ENCODE peak calls at places on chromosomes 2 and 18, in six cellular contexts. Q, R, T, A, X and V are unnamed samples.

GRCh38 chr2:166792808-166793207 is 95.5 kb upstream of the XIRP2 start:
- DNase-seq in Q (no peak), R (no peak), T (no peak), A (no peak), X (no peak), V (no peak)

GRCh38 chr2:16745466-16745865 is 79.8 kb upstream of the CYRIA start:
- DNase-seq in Q (no peak), R (no peak), T (no peak), A (peak), X (no peak), V (no peak)

GRCh38 chr2:20439193-20439475 is 7.7 kb upstream of the RHOB start:
- DNase-seq in Q (no peak), R (no peak), T (no peak), A (peak), X (no peak), V (peak)

GRCh38 chr2:219727771-219728429 is 100.5 kb downstream of the SLC4A3 start:
- DNase-seq in Q (no peak), R (peak), T (no peak), A (peak), X (no peak), V (no peak)

GRCh38 chr2:219176818-219177593 is at the start of gene CNPPD1:
- DNase-seq in Q (peak), R (peak), T (peak), A (peak), X (peak), V (peak)

GRCh38 chr2:61910603-61911002 is 5.1 kb downstream of the COMMD1 start:
- DNase-seq in Q (no peak), R (no peak), T (no peak), A (peak), X (no peak), V (no peak)

GRCh38 chr2:150919899-150920298 is 341.8 kb downstream of the RBM43 start:
- DNase-seq in Q (no peak), R (no peak), T (no peak), A (peak), X (no peak), V (peak)

GRCh38 chr2:102585704-102586404 is 33.5 kb upstream of the SLC9A2 start:
- DNase-seq in Q (no peak), R (no peak), T (no peak), A (no peak), X (no peak), V (no peak)

GRCh38 chr2:72961036-72961720 is 43.9 kb downstream of the EMX1 start:
- DNase-seq in Q (no peak), R (no peak), T (peak), A (no peak), X (no peak), V (no peak)

GRCh38 chr2:9800975-9801723 is 42.1 kb upstream of the TAF1B start:
- DNase-seq in Q (peak), R (peak), T (peak), A (peak), X (no peak), V (peak)

GRCh38 chr18:75801178-75801577 is 373.7 kb upstream of the SMIM21 start:
- DNase-seq in Q (no peak), R (no peak), T (no peak), A (no peak), X (no peak), V (no peak)

GRCh38 chr2:72981516-72981915 is 64.2 kb downstream of the EMX1 start:
- DNase-seq in Q (no peak), R (no peak), T (no peak), A (no peak), X (no peak), V (no peak)

GRCh38 chr2:208556954-208557601 is 150.5 kb downstream of the PTH2R start:
- DNase-seq in Q (peak), R (no peak), T (no peak), A (no peak), X (no peak), V (no peak)

GRCh38 chr2:105824446-105824845 is 79.7 kb downstream of the NCK2 start:
- DNase-seq in Q (no peak), R (no peak), T (no peak), A (no peak), X (no peak), V (no peak)

GRCh38 chr2:119156105-119156890 is 2.3 kb downstream of the C1QL2 start:
- DNase-seq in Q (no peak), R (no peak), T (no peak), A (peak), X (no peak), V (no peak)

GRCh38 chr18:75845413-75845812 is 417.9 kb upstream of the SMIM21 start:
- DNase-seq in Q (no peak), R (no peak), T (no peak), A (no peak), X (no peak), V (no peak)

GRCh38 chr18:4734903-4735302 is 279.8 kb upstream of the DLGAP1 start:
- DNase-seq in Q (no peak), R (no peak), T (no peak), A (no peak), X (no peak), V (no peak)

GRCh38 chr2:53819627-53820026 is 32.8 kb downstream of the ERLEC1 start:
- DNase-seq in Q (no peak), R (no peak), T (no peak), A (no peak), X (no peak), V (no peak)

GRCh38 chr2:234249873-234250272 is 199.4 kb downstream of the SPP2 start:
- DNase-seq in Q (no peak), R (no peak), T (no peak), A (peak), X (no peak), V (peak)

DNA sequence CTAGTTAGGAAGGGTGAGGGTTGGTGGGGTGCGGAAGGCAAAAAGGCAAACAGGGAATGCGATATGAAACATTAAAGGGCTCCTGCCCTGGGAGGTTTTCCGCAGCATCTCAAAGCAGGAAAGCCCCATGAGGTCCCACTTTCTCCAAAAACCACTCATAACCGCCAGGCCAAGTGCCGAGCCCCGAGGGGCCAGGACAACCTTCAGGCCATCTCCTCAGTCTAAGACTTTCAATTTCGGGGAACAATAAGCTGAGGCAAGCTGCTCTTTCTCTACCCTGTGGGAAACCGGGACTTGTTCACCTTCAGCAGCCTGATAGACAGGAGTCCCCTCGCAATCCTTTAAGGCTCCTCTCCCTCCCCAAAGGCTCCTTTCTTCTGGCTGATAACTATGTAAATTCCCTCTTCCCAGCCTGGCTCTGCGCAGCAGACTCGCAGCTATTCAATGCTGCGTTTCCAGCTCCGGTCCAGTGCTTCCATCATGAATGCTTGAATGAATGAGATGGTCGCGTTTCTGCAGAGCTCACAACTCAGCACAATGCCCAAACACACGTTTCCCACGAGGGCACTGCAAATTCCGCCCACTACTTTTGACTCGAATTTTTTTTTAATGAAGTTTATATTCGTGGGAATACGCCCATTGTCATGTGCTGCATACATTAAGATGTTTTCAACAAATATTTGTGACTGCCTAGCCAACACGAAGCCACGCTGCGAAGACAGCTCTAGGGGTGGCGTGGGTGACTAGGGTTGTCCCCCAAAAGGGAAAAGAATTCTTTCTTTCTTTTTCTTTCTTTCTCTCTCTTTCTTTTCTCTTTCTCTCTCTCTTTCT is 1.4 kb downstream of the LAMA1 start:
- DNase-seq in Q (peak), R (no peak), T (no peak), A (peak), X (no peak), V (peak)
- H3K4me3 ChIP-seq in Q (peak), R (peak), T (peak), A (peak), X (no peak), V (peak)

DNA sequence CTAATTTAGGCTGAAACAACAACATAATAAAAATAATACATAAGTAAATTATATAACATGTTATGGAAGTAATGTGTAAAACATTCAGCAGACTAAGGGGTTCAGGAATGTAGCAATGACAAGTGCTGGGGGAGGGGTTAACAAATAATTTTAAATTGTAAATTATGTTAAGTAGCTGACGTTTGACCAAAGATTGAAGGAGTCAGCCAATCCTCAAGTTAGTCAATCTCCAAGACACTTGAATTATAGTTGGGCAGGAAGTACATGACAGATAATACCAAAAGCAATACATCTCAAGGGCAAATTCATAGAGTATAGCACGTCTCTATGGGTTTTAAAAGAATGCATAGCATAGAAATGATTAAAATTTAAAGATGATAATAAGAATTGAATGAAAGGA is 89.1 kb downstream of the KCNH7 start:
- DNase-seq in Q (no peak), R (no peak), T (no peak), A (no peak), X (no peak), V (no peak)
- H3K27ac ChIP-seq in Q (no peak), R (no peak), T (no peak), A (no peak), X (no peak), V (no peak)

GRCh38 chr2:240457223-240458043 is 22.0 kb downstream of the GPC1 start:
- DNase-seq in Q (no peak), R (peak), T (peak), A (no peak), X (no peak), V (no peak)

GRCh38 chr2:240455227-240455718 is 19.8 kb downstream of the GPC1 start:
- DNase-seq in Q (peak), R (peak), T (peak), A (no peak), X (no peak), V (no peak)

GRCh38 chr2:240454031-240454901 is 18.8 kb downstream of the GPC1 start:
- DNase-seq in Q (no peak), R (peak), T (peak), A (no peak), X (no peak), V (no peak)

GRCh38 chr2:240456607-240457222 is 21.3 kb downstream of the GPC1 start:
- DNase-seq in Q (no peak), R (peak), T (peak), A (no peak), X (no peak), V (no peak)

DNA sequence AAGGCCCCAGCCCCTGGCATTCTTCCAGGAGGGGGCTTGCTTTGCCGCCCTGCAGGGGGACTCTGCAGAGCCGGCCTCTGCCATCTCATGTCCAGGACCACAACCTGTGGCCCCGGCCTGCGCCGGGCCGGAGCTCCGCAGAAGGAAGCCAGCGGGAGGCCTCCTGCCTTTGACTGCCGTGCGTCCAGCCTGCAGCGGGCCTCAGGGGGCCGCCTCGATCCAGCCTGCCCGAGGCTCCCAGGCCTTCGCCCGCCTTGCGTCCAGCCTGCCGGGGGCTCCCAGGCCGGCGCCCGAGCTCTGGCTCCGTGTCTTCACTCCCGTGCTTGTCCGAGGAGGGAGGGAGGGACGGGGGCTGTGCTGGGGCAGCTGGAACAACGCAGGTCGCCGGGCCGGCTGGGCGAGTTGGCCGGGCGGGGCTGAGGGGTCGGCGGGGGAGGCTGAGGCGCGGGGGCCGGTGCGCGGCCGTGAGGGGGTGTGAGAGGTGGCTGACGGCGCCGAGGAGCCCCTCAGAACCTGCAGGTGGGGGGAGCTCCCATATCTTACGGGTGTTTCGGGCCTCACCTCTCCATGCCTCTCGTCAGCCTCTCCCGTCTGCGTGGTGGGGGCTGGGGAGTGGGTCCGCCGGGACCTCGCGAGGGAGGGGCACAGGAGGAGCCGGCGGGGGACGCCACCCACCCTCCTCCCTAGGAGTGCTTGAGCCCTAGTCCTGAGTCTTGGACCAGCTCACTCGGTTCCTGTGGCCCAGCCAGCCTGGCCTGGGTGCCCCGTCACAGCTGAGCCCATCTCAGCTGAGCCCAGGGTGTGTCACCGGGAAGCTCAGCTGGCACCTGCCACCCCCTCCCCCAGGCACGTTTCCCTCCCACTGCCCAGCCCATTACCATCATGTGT is 20.5 kb downstream of the GPC1 start:
- DNase-seq in Q (no peak), R (peak), T (peak), A (no peak), X (no peak), V (no peak)
- H3K4me3 ChIP-seq in Q (no peak), R (no peak), T (no peak), A (no peak), X (no peak), V (no peak)

GRCh38 chr2:169139145-169139544 is 69.8 kb downstream of the DHRS9 start:
- DNase-seq in Q (no peak), R (no peak), T (no peak), A (no peak), X (no peak), V (no peak)
- H3K27ac ChIP-seq in Q (no peak), R (no peak), T (no peak), A (no peak), X (no peak), V (no peak)

DNA sequence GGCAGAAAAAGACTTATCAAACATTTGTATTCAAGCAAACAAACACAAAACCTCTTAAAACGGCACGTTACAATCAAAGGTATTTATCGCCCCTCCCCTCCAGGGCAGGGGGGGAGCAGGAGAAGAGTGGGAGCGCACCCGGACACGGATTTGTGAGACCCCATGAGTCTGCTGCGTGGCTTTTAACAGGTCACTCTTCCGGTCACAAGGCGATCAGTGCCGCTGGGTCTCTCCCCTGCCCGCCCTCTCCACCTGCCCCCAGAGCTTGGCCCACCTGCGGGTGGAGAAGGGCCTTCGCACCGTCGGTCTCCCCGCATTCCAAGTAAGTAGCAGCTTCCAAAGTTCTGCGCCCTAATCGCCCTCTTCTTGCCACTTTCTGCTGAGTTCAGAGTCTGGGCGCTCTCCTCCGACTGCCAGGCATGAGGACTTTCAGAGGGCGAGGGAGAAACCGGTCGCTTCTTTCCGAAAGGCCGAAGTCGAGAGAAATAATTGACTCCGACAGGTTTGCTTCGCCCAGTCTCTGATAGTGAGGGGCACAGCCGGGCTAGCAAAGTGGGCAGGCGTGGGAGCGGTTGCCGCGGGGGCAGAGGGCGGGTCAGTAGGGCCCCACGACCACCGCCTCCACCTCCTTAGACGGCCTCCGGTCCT is 797 bp downstream of the RPRM start:
- DNase-seq in Q (no peak), R (no peak), T (peak), A (peak), X (no peak), V (no peak)
- H3K4me3 ChIP-seq in Q (no peak), R (peak), T (peak), A (no peak), X (peak), V (peak)

GRCh38 chr2:43006834-43007543 is 214.6 kb upstream of the HAAO start:
- DNase-seq in Q (no peak), R (no peak), T (no peak), A (no peak), X (no peak), V (no peak)
- H3K27ac ChIP-seq in Q (no peak), R (no peak), T (no peak), A (no peak), X (no peak), V (no peak)

DNA sequence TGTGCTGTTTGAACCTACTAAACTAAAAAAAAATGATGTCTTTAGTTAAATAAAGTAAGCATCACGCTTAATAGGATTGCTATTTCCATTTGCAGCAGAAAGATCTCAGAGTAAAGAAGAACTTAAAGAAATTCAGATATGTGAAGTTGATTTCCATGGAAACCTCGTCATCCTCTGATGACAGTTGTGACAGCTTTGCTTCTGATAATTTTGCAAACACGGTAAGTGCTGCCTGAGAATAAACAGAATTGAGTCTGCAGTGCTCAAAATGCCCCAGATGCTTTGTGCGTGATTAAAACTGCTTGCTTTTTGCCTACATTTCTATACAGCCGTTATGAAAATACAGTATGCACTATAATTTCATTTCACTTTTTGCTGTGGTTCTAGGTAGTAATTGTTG is 3.9 kb downstream of the CDCA7 start:
- DNase-seq in Q (no peak), R (no peak), T (no peak), A (no peak), X (no peak), V (no peak)
- H3K4me3 ChIP-seq in Q (no peak), R (no peak), T (no peak), A (no peak), X (no peak), V (no peak)